ENCODE peak calls at places on chromosomes 13 and 19, in eight cellular contexts. L, T, P, F, O, D, H and A are unnamed samples.

GRCh38 chr19:48490980-48491792 is 20.4 kb downstream of the LMTK3 start:
- DNase-seq in L (peak; percentile 74), T (peak; percentile 88), P (no peak), F (no peak), O (no peak), D (peak; percentile 31), H (no peak), A (no peak)

GRCh38 chr19:800360-801029 is 3.2 kb downstream of the PTBP1 start:
- DNase-seq in L (no peak), T (no peak), P (peak; percentile 67), F (no peak), O (peak; percentile 49), D (no peak), H (no peak), A (no peak)

GRCh38 chr19:14073925-14074838 is 1.6 kb downstream of the MISP3 start:
- DNase-seq in L (peak; percentile 50), T (no peak), P (peak; percentile 39), F (no peak), O (no peak), D (peak; percentile 41), H (peak; percentile 62), A (no peak)

GRCh38 chr19:36931684-36932083 is 15.6 kb downstream of the ZNF568 start:
- DNase-seq in L (no peak), T (no peak), P (no peak), F (no peak), O (no peak), D (no peak), H (no peak), A (no peak)

GRCh38 chr19:6718741-6719539 is 1.5 kb downstream of the C3 start:
- DNase-seq in L (peak; percentile 57), T (peak; percentile 55), P (peak; percentile 41), F (no peak), O (no peak), D (no peak), H (peak; percentile 21), A (no peak)

GRCh38 chr19:31232871-31233270 is 116.4 kb downstream of the TSHZ3 start:
- DNase-seq in L (no peak), T (no peak), P (peak; percentile 90), F (peak; percentile 68), O (peak; percentile 93), D (no peak), H (peak; percentile 95), A (peak; percentile 89)

GRCh38 chr19:42386974-42387707 is 3.0 kb downstream of the CNFN start:
- DNase-seq in L (peak; percentile 71), T (peak; percentile 89), P (peak; percentile 36), F (no peak), O (peak; percentile 24), D (peak; percentile 59), H (peak; percentile 64), A (no peak)

GRCh38 chr13:79869326-79869725 is 388.4 kb downstream of the NDFIP2 start:
- DNase-seq in L (no peak), T (no peak), P (peak; percentile 72), F (peak; percentile 8), O (peak; percentile 21), D (no peak), H (no peak), A (no peak)

GRCh38 chr19:55070755-55071502 is 4.7 kb upstream of the EPS8L1 start:
- DNase-seq in L (no peak), T (no peak), P (peak; percentile 81), F (no peak), O (peak; percentile 66), D (no peak), H (peak; percentile 22), A (no peak)

GRCh38 chr13:22049384-22049783 is 378.5 kb downstream of the FGF9 start:
- DNase-seq in L (no peak), T (no peak), P (no peak), F (peak; percentile 6), O (no peak), D (no peak), H (no peak), A (no peak)

GRCh38 chr13:33509642-33510229 is 224.2 kb upstream of the STARD13 start:
- DNase-seq in L (no peak), T (peak; percentile 9), P (no peak), F (no peak), O (peak; percentile 62), D (no peak), H (no peak), A (no peak)

GRCh38 chr19:47157455-47158321 is 27.1 kb downstream of the SAE1 start:
- DNase-seq in L (peak; percentile 60), T (peak; percentile 62), P (peak; percentile 77), F (peak; percentile 73), O (peak; percentile 89), D (no peak), H (peak; percentile 62), A (no peak)

GRCh38 chr13:95636853-95637252 is 7.7 kb downstream of the DZIP1 start:
- DNase-seq in L (no peak), T (no peak), P (no peak), F (no peak), O (no peak), D (no peak), H (no peak), A (no peak)

GRCh38 chr19:8334458-8335342 is 8.4 kb downstream of the KANK3 start:
- DNase-seq in L (peak; percentile 56), T (peak; percentile 95), P (peak; percentile 82), F (no peak), O (peak; percentile 58), D (peak; percentile 70), H (peak; percentile 76), A (no peak)

GRCh38 chr13:113815151-113816058 is 48.5 kb downstream of the GAS6 start:
- DNase-seq in L (peak; percentile 61), T (no peak), P (no peak), F (no peak), O (no peak), D (no peak), H (no peak), A (no peak)

GRCh38 chr19:11130824-11131455 is 24.6 kb downstream of the SPC24 start:
- DNase-seq in L (peak; percentile 70), T (peak; percentile 75), P (peak; percentile 63), F (no peak), O (peak; percentile 18), D (peak; percentile 55), H (peak; percentile 78), A (no peak)

GRCh38 chr13:35733832-35734231 is 257.3 kb upstream of the MAB21L1 start:
- DNase-seq in L (no peak), T (no peak), P (peak; percentile 86), F (no peak), O (no peak), D (no peak), H (no peak), A (no peak)

GRCh38 chr13:50152224-50152623 is 137.0 kb downstream of the KCNRG start:
- DNase-seq in L (no peak), T (no peak), P (no peak), F (no peak), O (no peak), D (no peak), H (peak; percentile 27), A (no peak)

GRCh38 chr19:44747739-44748425 is 626 bp upstream of the BCL3 start:
- DNase-seq in L (peak; percentile 71), T (peak; percentile 17), P (peak; percentile 65), F (no peak), O (peak; percentile 51), D (peak; percentile 32), H (peak; percentile 79), A (no peak)